ENCODE peak calls at places on chromosomes 7 and 10, in eight cellular contexts. W, Z, G, U, B, C, V and J are unnamed samples.

GRCh38 chr10:55287346-55287745 is 486.3 kb upstream of the PCDH15 start:
- DNase-seq in W (no peak), Z (no peak), G (no peak), U (no peak), B (no peak), C (no peak), V (no peak), J (no peak)

GRCh38 chr10:80855348-80855971 is 317.8 kb downstream of the SH2D4B start:
- DNase-seq in W (no peak), Z (no peak), G (no peak), U (peak; percentile 64), B (peak; percentile 62), C (no peak), V (peak; percentile 34), J (peak; percentile 15)

GRCh38 chr7:138875794-138876193 is 77.8 kb upstream of the ATP6V0A4 start:
- DNase-seq in W (no peak), Z (peak; percentile 31), G (peak; percentile 46), U (no peak), B (no peak), C (peak; percentile 76), V (no peak), J (no peak)

GRCh38 chr10:107157071-107157470 is 7.4 kb downstream of the SORCS1 start:
- DNase-seq in W (no peak), Z (no peak), G (no peak), U (no peak), B (no peak), C (no peak), V (no peak), J (no peak)

GRCh38 chr10:15168781-15169554 is 475 bp upstream of the NMT2 start:
- DNase-seq in W (peak; percentile 74), Z (peak; percentile 99), G (peak; percentile 88), U (peak; percentile 98), B (peak; percentile 69), C (peak; percentile 95), V (peak; percentile 97), J (peak; percentile 85)

GRCh38 chr7:156654511-156655231 is 14.1 kb downstream of the RNF32 start:
- DNase-seq in W (no peak), Z (no peak), G (no peak), U (no peak), B (no peak), C (no peak), V (no peak), J (no peak)

GRCh38 chr7:55387062-55387965 is 22.2 kb downstream of the LANCL2 start:
- DNase-seq in W (no peak), Z (no peak), G (no peak), U (no peak), B (peak; percentile 37), C (no peak), V (no peak), J (no peak)

GRCh38 chr10:77702166-77702565 is 64.6 kb upstream of the KCNMA1 start:
- DNase-seq in W (no peak), Z (no peak), G (no peak), U (peak; percentile 32), B (no peak), C (peak; percentile 63), V (no peak), J (no peak)

GRCh38 chr10:97072851-97073665 is 112.7 kb downstream of the SLIT1 start:
- DNase-seq in W (peak; percentile 56), Z (peak; percentile 78), G (peak; percentile 54), U (peak; percentile 95), B (peak; percentile 63), C (peak; percentile 46), V (no peak), J (no peak)

GRCh38 chr10:102457591-102458150 is 6.3 kb upstream of the C10orf95 start:
- DNase-seq in W (no peak), Z (no peak), G (no peak), U (no peak), B (peak; percentile 96), C (no peak), V (no peak), J (no peak)

GRCh38 chr10:96047004-96047649 is 3.7 kb downstream of the CCNJ start:
- DNase-seq in W (no peak), Z (no peak), G (no peak), U (no peak), B (no peak), C (no peak), V (no peak), J (no peak)

GRCh38 chr10:77742172-77742571 is 104.6 kb upstream of the KCNMA1 start:
- DNase-seq in W (no peak), Z (no peak), G (no peak), U (no peak), B (no peak), C (no peak), V (no peak), J (no peak)

GRCh38 chr10:17075510-17075909 is 54.1 kb downstream of the CUBN start:
- DNase-seq in W (no peak), Z (no peak), G (no peak), U (no peak), B (no peak), C (peak; percentile 78), V (no peak), J (no peak)

GRCh38 chr10:119595715-119596515 is 849 bp downstream of the TIAL1 start:
- DNase-seq in W (no peak), Z (peak; percentile 32), G (peak; percentile 38), U (peak; percentile 65), B (peak; percentile 7), C (peak; percentile 11), V (peak; percentile 86), J (peak; percentile 65)

GRCh38 chr7:102066476-102066875 is 220.2 kb upstream of the SH2B2 start:
- DNase-seq in W (no peak), Z (no peak), G (no peak), U (no peak), B (no peak), C (no peak), V (no peak), J (no peak)

GRCh38 chr7:130277763-130278643 is 11.3 kb downstream of the CPA2 start:
- DNase-seq in W (peak; percentile 33), Z (no peak), G (no peak), U (peak; percentile 70), B (peak; percentile 82), C (no peak), V (no peak), J (no peak)

GRCh38 chr10:115657161-115657850 is 564.1 kb downstream of the ATRNL1 start:
- DNase-seq in W (no peak), Z (no peak), G (no peak), U (no peak), B (no peak), C (no peak), V (no peak), J (no peak)

GRCh38 chr10:131514454-131514853 is 202.9 kb upstream of the TCERG1L start:
- DNase-seq in W (no peak), Z (no peak), G (no peak), U (no peak), B (no peak), C (no peak), V (no peak), J (no peak)

GRCh38 chr10:132027423-132027983 is 38.2 kb upstream of the JAKMIP3 start:
- DNase-seq in W (no peak), Z (no peak), G (no peak), U (no peak), B (no peak), C (peak; percentile 11), V (no peak), J (no peak)

GRCh38 chr10:95290801-95291633 is at the start of gene PDLIM1:
- DNase-seq in W (no peak), Z (peak; percentile 3), G (peak; percentile 8), U (peak; percentile 22), B (peak; percentile 48), C (no peak), V (peak; percentile 91), J (peak; percentile 89)

GRCh38 chr7:76108540-76109233 is 60.8 kb downstream of the MDH2 start:
- DNase-seq in W (peak; percentile 39), Z (no peak), G (no peak), U (peak; percentile 69), B (no peak), C (no peak), V (no peak), J (no peak)

GRCh38 chr10:110414563-110415309 is 83.0 kb upstream of the DUSP5 start:
- DNase-seq in W (no peak), Z (peak; percentile 77), G (peak; percentile 83), U (no peak), B (peak; percentile 17), C (no peak), V (no peak), J (peak; percentile 89)

GRCh38 chr7:44378744-44379143 is 53.4 kb upstream of the CAMK2B start:
- DNase-seq in W (no peak), Z (no peak), G (no peak), U (no peak), B (no peak), C (peak; percentile 51), V (no peak), J (no peak)

GRCh38 chr10:91410638-91411367 is 659 bp downstream of the HECTD2 start:
- DNase-seq in W (no peak), Z (no peak), G (no peak), U (peak; percentile 64), B (peak; percentile 27), C (no peak), V (no peak), J (no peak)

GRCh38 chr10:20677340-20677739 is 219.8 kb downstream of the NEBL start:
- DNase-seq in W (no peak), Z (no peak), G (no peak), U (no peak), B (no peak), C (no peak), V (no peak), J (no peak)

GRCh38 chr10:74238031-74238431 is 87.0 kb downstream of the ADK start:
- DNase-seq in W (no peak), Z (no peak), G (no peak), U (no peak), B (no peak), C (no peak), V (no peak), J (no peak)

GRCh38 chr7:1567893-1568292 is 1.9 kb downstream of the PSMG3 start:
- DNase-seq in W (no peak), Z (no peak), G (no peak), U (no peak), B (no peak), C (peak; percentile 83), V (peak; percentile 63), J (no peak)

GRCh38 chr10:132893090-132893489 is 49.3 kb downstream of the CFAP46 start:
- DNase-seq in W (no peak), Z (no peak), G (no peak), U (no peak), B (peak; percentile 88), C (no peak), V (peak; percentile 34), J (no peak)

GRCh38 chr7:4479367-4480039 is 202.6 kb upstream of the FOXK1 start:
- DNase-seq in W (peak; percentile 56), Z (no peak), G (no peak), U (peak; percentile 50), B (peak; percentile 82), C (no peak), V (no peak), J (no peak)

GRCh38 chr10:6300106-6300783 is 97.5 kb downstream of the PFKFB3 start:
- DNase-seq in W (no peak), Z (peak; percentile 17), G (peak; percentile 7), U (no peak), B (no peak), C (peak; percentile 11), V (no peak), J (peak; percentile 71)

GRCh38 chr10:25068152-25069058 is 52.0 kb downstream of the THNSL1 start:
- DNase-seq in W (no peak), Z (no peak), G (no peak), U (no peak), B (no peak), C (peak; percentile 11), V (no peak), J (no peak)

GRCh38 chr10:14282271-14282670 is 48.5 kb downstream of the FRMD4A start:
- DNase-seq in W (no peak), Z (no peak), G (no peak), U (no peak), B (no peak), C (no peak), V (no peak), J (no peak)

GRCh38 chr7:412731-413356 is 106.8 kb downstream of the PDGFA start:
- DNase-seq in W (no peak), Z (no peak), G (no peak), U (no peak), B (peak; percentile 66), C (no peak), V (no peak), J (no peak)

GRCh38 chr7:98807306-98807880 is 62.4 kb downstream of the TMEM130 start:
- DNase-seq in W (no peak), Z (no peak), G (no peak), U (no peak), B (no peak), C (no peak), V (no peak), J (no peak)